ENCODE peak calls at places on chromosomes 16 and 17, in eight cellular contexts. P is MM.1S, Q is HuH-7, H is dermis blood vessel endothelial cell, U is NCI-H1105, B is NCI-H2029, W is amniotic stem cell, M is psoas muscle. T is an unnamed sample.

GRCh38 chr17:49021095-49021767 is 24.0 kb downstream of the IGF2BP1 start:
- DNase-seq in W (no peak), H (no peak), U (no peak), B (no peak), Q (no peak), P (no peak), M (no peak), T (no peak)

GRCh38 chr17:34598161-34598776 is 18.9 kb downstream of the TMEM132E start:
- DNase-seq in B (no peak), U (peak), W (no peak), M (no peak), P (no peak), H (no peak), Q (no peak), T (no peak)

GRCh38 chr16:3716831-3717234 is 491 bp downstream of the TRAP1 start:
- DNase-seq in M (no peak), P (peak), B (no peak), U (no peak), Q (peak), W (no peak), H (peak), T (no peak)

GRCh38 chr16:78407191-78407590 is 307.7 kb downstream of the WWOX start:
- DNase-seq in Q (no peak), U (no peak), B (no peak), W (no peak), M (no peak), H (no peak), P (no peak), T (no peak)

GRCh38 chr16:81548551-81548900 is 103.9 kb downstream of the CMIP start:
- DNase-seq in B (no peak), H (no peak), M (no peak), P (no peak), Q (no peak), W (no peak), U (no peak), T (no peak)

GRCh38 chr16:84357191-84357651 is 11.1 kb upstream of the ATP2C2 start:
- DNase-seq in W (no peak), H (no peak), B (no peak), Q (no peak), M (no peak), U (no peak), P (no peak), T (peak)

GRCh38 chr17:13544755-13545154 is 57.0 kb downstream of the HS3ST3A1 start:
- DNase-seq in M (no peak), U (no peak), P (no peak), W (no peak), B (no peak), Q (no peak), H (no peak), T (no peak)

GRCh38 chr16:9079430-9079812 is 12.0 kb upstream of the HAPSTR1 start:
- DNase-seq in U (no peak), P (no peak), H (no peak), Q (no peak), B (no peak), W (no peak), M (no peak), T (no peak)

GRCh38 chr16:31000671-31001382 is 9.6 kb downstream of the STX1B start:
- DNase-seq in M (no peak), P (no peak), W (no peak), Q (no peak), B (no peak), H (no peak), U (no peak), T (no peak)

GRCh38 chr17:79969906-79970305 is 65.8 kb downstream of the TBC1D16 start:
- DNase-seq in Q (no peak), P (no peak), B (no peak), M (no peak), U (no peak), W (no peak), H (no peak), T (no peak)

GRCh38 chr17:2860045-2860444 is 63.8 kb downstream of the RAP1GAP2 start:
- DNase-seq in U (no peak), B (no peak), H (no peak), Q (no peak), P (no peak), M (no peak), W (no peak), T (no peak)

GRCh38 chr17:28938552-28938951 is 12.8 kb downstream of the PHF12 start:
- DNase-seq in W (no peak), B (no peak), M (peak), P (no peak), U (no peak), Q (no peak), H (no peak), T (no peak)

GRCh38 chr16:14301150-14302030 is 230.3 kb downstream of the MRTFB start:
- DNase-seq in M (peak), B (no peak), W (no peak), U (no peak), H (peak), Q (no peak), P (peak), T (no peak)

GRCh38 chr16:72203401-72203800 is 31.4 kb upstream of the PMFBP1 start:
- DNase-seq in U (no peak), W (no peak), M (no peak), Q (no peak), H (peak), B (no peak), P (peak), T (peak)

GRCh38 chr16:85917012-85917411 is 18.1 kb downstream of the IRF8 start:
- DNase-seq in P (no peak), H (no peak), W (no peak), B (no peak), Q (no peak), M (no peak), U (no peak), T (no peak)

GRCh38 chr17:78800132-78800931 is 18.3 kb upstream of the CYTH1 start:
- DNase-seq in P (no peak), W (no peak), B (no peak), Q (no peak), U (no peak), H (no peak), M (no peak), T (no peak)

GRCh38 chr16:18983565-18984424 is at the start of gene TMC7:
- DNase-seq in W (peak), Q (peak), P (peak), U (peak), M (peak), H (peak), B (peak), T (no peak)

GRCh38 chr16:89017543-89017942 is 40.5 kb upstream of the CBFA2T3 start:
- DNase-seq in H (no peak), Q (no peak), B (no peak), P (no peak), M (peak), W (no peak), U (no peak), T (no peak)

GRCh38 chr16:21684199-21684598 is 20.4 kb downstream of the OTOA start:
- DNase-seq in P (no peak), W (no peak), U (no peak), M (no peak), H (peak), B (peak), Q (no peak), T (no peak)

GRCh38 chr17:27550291-27550930 is 80.6 kb upstream of the LGALS9 start:
- DNase-seq in M (no peak), U (no peak), Q (no peak), P (no peak), B (no peak), W (no peak), H (no peak), T (no peak)

GRCh38 chr16:66014221-66014620 is 352.3 kb upstream of the CDH5 start:
- DNase-seq in H (no peak), W (no peak), P (no peak), M (no peak), U (no peak), B (no peak), Q (no peak), T (no peak)

GRCh38 chr17:76335716-76336381 is 17.9 kb downstream of the PRPSAP1 start:
- DNase-seq in W (no peak), P (no peak), M (no peak), H (no peak), U (no peak), B (no peak), Q (no peak), T (no peak)

GRCh38 chr16:20147091-20147490 is 73.4 kb upstream of the GPR139 start:
- DNase-seq in P (no peak), U (no peak), M (no peak), B (no peak), H (no peak), W (no peak), Q (no peak), T (no peak)

GRCh38 chr16:6133009-6133408 is 1035.4 kb upstream of the EEF2KMT start:
- DNase-seq in W (no peak), M (no peak), Q (no peak), P (no peak), U (no peak), B (no peak), H (no peak), T (no peak)

GRCh38 chr17:79080349-79080748 is 5.7 kb downstream of the ENGASE start:
- DNase-seq in W (no peak), H (no peak), U (no peak), Q (no peak), P (no peak), M (no peak), B (no peak), T (no peak)

GRCh38 chr16:13873835-13874438 is 46.0 kb upstream of the ERCC4 start:
- DNase-seq in M (no peak), H (peak), U (peak), B (peak), W (no peak), P (no peak), Q (peak), T (no peak)

GRCh38 chr16:12096162-12096781 is 119.7 kb downstream of the SNX29 start:
- DNase-seq in P (no peak), M (no peak), U (no peak), H (no peak), W (no peak), Q (no peak), B (no peak), T (peak)

GRCh38 chr16:65386707-65387106 is 264.8 kb upstream of the CDH11 start:
- DNase-seq in U (no peak), M (no peak), H (no peak), Q (no peak), B (no peak), W (no peak), P (no peak), T (no peak)

GRCh38 chr17:80029235-80029974 is 6.3 kb downstream of the TBC1D16 start:
- DNase-seq in W (no peak), B (peak), H (peak), Q (peak), U (no peak), M (peak), P (no peak), T (no peak)

GRCh38 chr16:54355251-54355650 is 68.7 kb upstream of the IRX3 start:
- DNase-seq in W (no peak), M (no peak), P (no peak), Q (no peak), B (no peak), H (no peak), U (no peak), T (no peak)

GRCh38 chr17:62653002-62653830 is 25.7 kb downstream of the MRC2 start:
- DNase-seq in B (peak), P (peak), H (peak), Q (peak), U (peak), W (no peak), M (peak), T (no peak)

T was measured in HS-5.